ENCODE peak calls at places on chromosomes 7 and 10, in nine cellular contexts. I is transverse colon, M is tibial nerve, J is tibial artery, C is suprapubic skin, V is OCI-LY7, D is HFF-Myc, O is fibroblast of lung, E is colonic mucosa. L is an unnamed sample.

GRCh38 chr7:101950450-101951119 is 133.2 kb downstream of the CUX1 start:
- DNase-seq in I (no peak), M (no peak), J (no peak), C (no peak), V (no peak), D (no peak), O (peak), E (no peak), L (peak)

GRCh38 chr10:31947144-31947926 is 18.7 kb upstream of the ARHGAP12 start:
- DNase-seq in I (no peak), M (no peak), J (no peak), C (no peak), V (peak), D (peak), O (peak), E (peak), L (peak)

GRCh38 chr7:5636914-5637313 is 144.5 kb downstream of the RNF216 start:
- DNase-seq in I (peak), M (peak), J (peak), C (peak), V (no peak), D (peak), O (peak), E (peak), L (peak)

GRCh38 chr7:3404490-3404889 is 103.4 kb downstream of the SDK1 start:
- DNase-seq in I (no peak), M (no peak), J (no peak), C (no peak), V (no peak), D (no peak), O (peak), E (no peak), L (peak)

GRCh38 chr10:133324198-133324792 is 12.4 kb downstream of the CALY start:
- DNase-seq in I (peak), M (no peak), J (no peak), C (no peak), V (peak), D (no peak), O (peak), E (peak), L (no peak)

GRCh38 chr10:9635691-9636090 is 1382.0 kb upstream of the CELF2 start:
- DNase-seq in I (no peak), M (no peak), J (no peak), C (no peak), V (no peak), D (no peak), O (peak), E (no peak), L (no peak)

GRCh38 chr7:80858141-80858903 is 60.5 kb downstream of the SEMA3C start:
- DNase-seq in I (no peak), M (no peak), J (no peak), C (no peak), V (no peak), D (no peak), O (peak), E (no peak), L (no peak)

GRCh38 chr10:22158426-22158825 is 59.4 kb downstream of the EBLN1 start:
- DNase-seq in I (no peak), M (no peak), J (no peak), C (no peak), V (no peak), D (no peak), O (no peak), E (no peak), L (no peak)

GRCh38 chr7:134632937-134633540 is 13.6 kb upstream of the BPGM start:
- DNase-seq in I (no peak), M (no peak), J (no peak), C (no peak), V (peak), D (no peak), O (peak), E (no peak), L (no peak)

GRCh38 chr10:31426425-31426824 is 107.4 kb downstream of the ZEB1 start:
- DNase-seq in I (no peak), M (no peak), J (no peak), C (no peak), V (no peak), D (peak), O (peak), E (no peak), L (peak)

GRCh38 chr10:87734987-87735827 is 75.5 kb downstream of the PAPSS2 start:
- DNase-seq in I (no peak), M (no peak), J (no peak), C (no peak), V (peak), D (no peak), O (peak), E (no peak), L (peak)

GRCh38 chr7:98348726-98349474 is 52.0 kb downstream of the BAIAP2L1 start:
- DNase-seq in I (peak), M (no peak), J (no peak), C (peak), V (no peak), D (no peak), O (no peak), E (peak), L (no peak)

GRCh38 chr10:102186128-102186527 is 33.9 kb downstream of the NOLC1 start:
- DNase-seq in I (no peak), M (no peak), J (no peak), C (no peak), V (no peak), D (no peak), O (no peak), E (no peak), L (no peak)

GRCh38 chr7:65915921-65916657 is 43.2 kb downstream of the VKORC1L1 start:
- DNase-seq in I (no peak), M (no peak), J (no peak), C (no peak), V (peak), D (no peak), O (no peak), E (no peak), L (no peak)

GRCh38 chr7:112898432-112899290 is 108.5 kb upstream of the TMEM168 start:
- DNase-seq in I (peak), M (no peak), J (no peak), C (no peak), V (peak), D (peak), O (peak), E (peak), L (peak)

GRCh38 chr7:4641667-4642467 is 40.2 kb upstream of the FOXK1 start:
- DNase-seq in I (peak), M (peak), J (peak), C (peak), V (peak), D (peak), O (peak), E (peak), L (peak)

GRCh38 chr10:33114451-33114944 is 156.5 kb upstream of the ITGB1 start:
- DNase-seq in I (no peak), M (no peak), J (no peak), C (no peak), V (peak), D (no peak), O (peak), E (no peak), L (no peak)

GRCh38 chr7:115127399-115128021 is 205.6 kb downstream of the MDFIC start:
- DNase-seq in I (no peak), M (no peak), J (no peak), C (no peak), V (no peak), D (no peak), O (no peak), E (no peak), L (no peak)

GRCh38 chr10:78804356-78805032 is 264.3 kb upstream of the ZMIZ1 start:
- DNase-seq in I (no peak), M (no peak), J (peak), C (no peak), V (no peak), D (no peak), O (no peak), E (no peak), L (no peak)

GRCh38 chr7:87518735-87519134 is 43.3 kb upstream of the ABCB4 start:
- DNase-seq in I (no peak), M (no peak), J (no peak), C (no peak), V (no peak), D (no peak), O (peak), E (no peak), L (no peak)

GRCh38 chr10:53005612-53006325 is 233.2 kb upstream of the MBL2 start:
- DNase-seq in I (no peak), M (no peak), J (no peak), C (no peak), V (no peak), D (no peak), O (no peak), E (no peak), L (no peak)

GRCh38 chr10:131760416-131761166 is 140.2 kb upstream of the PPP2R2D start:
- DNase-seq in I (no peak), M (no peak), J (no peak), C (no peak), V (no peak), D (no peak), O (no peak), E (no peak), L (no peak)

GRCh38 chr10:101856626-101857025 is 13.0 kb upstream of the KCNIP2 start:
- DNase-seq in I (no peak), M (no peak), J (no peak), C (no peak), V (no peak), D (no peak), O (no peak), E (no peak), L (no peak)

GRCh38 chr7:102916426-102916825 is 3.6 kb downstream of the LRRC17 start:
- DNase-seq in I (no peak), M (no peak), J (no peak), C (no peak), V (no peak), D (peak), O (peak), E (no peak), L (peak)

GRCh38 chr10:275680-276079 is 140.4 kb downstream of the ZMYND11 start:
- DNase-seq in I (no peak), M (no peak), J (no peak), C (no peak), V (no peak), D (no peak), O (no peak), E (no peak), L (no peak)

GRCh38 chr7:52161483-52161882 is 844.9 kb upstream of the COBL start:
- DNase-seq in I (no peak), M (no peak), J (no peak), C (no peak), V (no peak), D (no peak), O (no peak), E (no peak), L (no peak)

GRCh38 chr10:126564297-126564888 is 106.1 kb downstream of the C10orf90 start:
- DNase-seq in I (no peak), M (no peak), J (no peak), C (no peak), V (no peak), D (no peak), O (no peak), E (no peak), L (no peak)

GRCh38 chr10:126563361-126563760 is 107.1 kb downstream of the C10orf90 start:
- DNase-seq in I (no peak), M (no peak), J (no peak), C (no peak), V (no peak), D (no peak), O (no peak), E (no peak), L (no peak)

GRCh38 chr10:126562209-126562680 is 108.2 kb downstream of the C10orf90 start:
- DNase-seq in I (no peak), M (no peak), J (no peak), C (no peak), V (no peak), D (no peak), O (peak), E (no peak), L (no peak)

GRCh38 chr10:126558881-126559280 is 111.6 kb downstream of the C10orf90 start:
- DNase-seq in I (no peak), M (no peak), J (no peak), C (no peak), V (no peak), D (no peak), O (no peak), E (no peak), L (no peak)

DNA sequence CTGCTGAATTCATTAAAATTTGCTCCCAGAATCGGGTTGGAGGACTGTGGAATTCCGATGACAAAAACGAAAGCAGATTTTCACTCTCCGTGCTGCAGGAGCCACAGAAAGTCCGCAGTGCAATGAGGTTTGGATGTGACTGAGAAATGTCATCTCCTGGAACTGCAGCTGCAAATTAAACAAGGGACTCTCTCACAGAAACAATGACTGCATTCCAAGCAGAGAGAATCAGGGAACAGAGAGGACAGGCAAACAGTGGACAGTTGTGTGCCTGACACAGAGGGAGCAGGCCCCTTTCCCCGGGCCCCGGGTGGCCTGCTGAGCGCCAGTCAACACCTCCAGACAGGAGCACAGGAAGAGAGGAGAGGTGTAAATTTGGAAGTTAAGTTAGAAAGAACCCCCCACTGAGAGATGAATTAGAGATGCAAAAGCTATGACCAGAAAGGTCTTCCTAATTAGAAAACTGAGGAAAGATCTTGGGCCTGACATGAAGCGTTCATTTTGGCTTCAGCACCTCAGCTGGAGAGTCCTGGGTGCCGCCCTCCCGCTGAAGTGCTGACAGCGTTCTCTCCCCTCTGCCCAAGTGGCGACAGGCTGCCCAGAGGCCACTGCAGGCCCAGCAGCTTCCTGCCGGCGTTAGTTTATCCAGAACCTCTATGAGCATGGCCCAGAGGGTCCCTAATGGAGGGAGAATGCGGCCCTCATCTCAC is 108.8 kb downstream of the C10orf90 start:
- DNase-seq in I (no peak), M (no peak), J (no peak), C (no peak), V (no peak), D (no peak), O (peak), E (no peak), L (no peak)
- TF ChIP-seq CTCF in I (no peak), M (no peak), J (no peak), C (no peak), V (no peak), D (no peak), O (no peak), E (no peak), L (no peak)

GRCh38 chr7:27122075-27122910 is 8.3 kb downstream of the HOXA4 start:
- DNase-seq in I (peak), M (no peak), J (no peak), C (no peak), V (no peak), D (no peak), O (peak), E (peak), L (no peak)
- H3K4me3 ChIP-seq in I (peak), M (no peak), J (no peak), C (no peak), V (no peak), D (no peak), O (peak), E (peak), L (peak)

GRCh38 chr7:141027043-141027442 is 12.3 kb upstream of the MRPS33 start:
- DNase-seq in I (no peak), M (no peak), J (no peak), C (no peak), V (no peak), D (no peak), O (no peak), E (no peak), L (no peak)
- TF ChIP-seq CTCF in I (no peak), M (no peak), J (no peak), C (no peak), V (no peak), D (no peak), O (no peak), E (no peak), L (no peak)

DNA sequence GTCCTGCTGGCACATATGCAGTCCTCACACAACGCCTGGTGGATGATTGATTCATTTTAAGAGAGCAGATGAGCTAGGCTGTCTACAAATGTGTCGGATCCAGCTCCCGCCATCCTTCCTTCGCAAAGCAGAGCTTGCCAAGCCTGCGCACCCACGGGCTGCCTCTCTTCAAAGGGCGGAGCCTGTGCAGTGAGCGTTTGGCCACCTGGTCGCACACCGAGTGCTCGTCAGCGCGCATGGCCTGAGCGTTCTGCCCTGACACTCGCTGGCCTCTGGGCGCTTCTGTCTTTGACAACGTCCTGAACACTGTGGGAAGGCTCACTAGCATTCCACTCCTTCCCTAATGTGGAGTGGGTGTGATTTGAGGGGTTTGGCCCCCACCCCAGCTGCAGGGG is 47.1 kb upstream of the TMEM72 start:
- DNase-seq in I (peak), M (no peak), J (peak), C (no peak), V (no peak), D (no peak), O (peak), E (peak), L (no peak)
- H3K4me3 ChIP-seq in I (peak), M (no peak), J (peak), C (peak), V (peak), D (peak), O (peak), E (peak), L (no peak)

GRCh38 chr7:142319970-142320369 is 62.1 kb upstream of the PRSS58 start:
- DNase-seq in I (no peak), M (no peak), J (no peak), C (no peak), V (peak), D (no peak), O (no peak), E (no peak), L (no peak)
- TF ChIP-seq CTCF in I (no peak), M (no peak), J (no peak), C (no peak), V (peak), D (peak), O (no peak), E (no peak), L (peak)

GRCh38 chr10:58514102-58514472 is 1.4 kb downstream of the BICC1 start:
- DNase-seq in I (no peak), M (no peak), J (no peak), C (no peak), V (no peak), D (no peak), O (peak), E (no peak), L (no peak)

GRCh38 chr10:58513189-58514101 is 773 bp downstream of the BICC1 start:
- DNase-seq in I (peak), M (peak), J (peak), C (peak), V (no peak), D (peak), O (peak), E (peak), L (no peak)

GRCh38 chr10:58516118-58516517 is 3.4 kb downstream of the BICC1 start:
- DNase-seq in I (no peak), M (no peak), J (no peak), C (no peak), V (no peak), D (no peak), O (peak), E (no peak), L (no peak)

GRCh38 chr10:58517071-58517470 is 4.4 kb downstream of the BICC1 start:
- DNase-seq in I (no peak), M (no peak), J (no peak), C (no peak), V (no peak), D (no peak), O (peak), E (no peak), L (no peak)

DNA sequence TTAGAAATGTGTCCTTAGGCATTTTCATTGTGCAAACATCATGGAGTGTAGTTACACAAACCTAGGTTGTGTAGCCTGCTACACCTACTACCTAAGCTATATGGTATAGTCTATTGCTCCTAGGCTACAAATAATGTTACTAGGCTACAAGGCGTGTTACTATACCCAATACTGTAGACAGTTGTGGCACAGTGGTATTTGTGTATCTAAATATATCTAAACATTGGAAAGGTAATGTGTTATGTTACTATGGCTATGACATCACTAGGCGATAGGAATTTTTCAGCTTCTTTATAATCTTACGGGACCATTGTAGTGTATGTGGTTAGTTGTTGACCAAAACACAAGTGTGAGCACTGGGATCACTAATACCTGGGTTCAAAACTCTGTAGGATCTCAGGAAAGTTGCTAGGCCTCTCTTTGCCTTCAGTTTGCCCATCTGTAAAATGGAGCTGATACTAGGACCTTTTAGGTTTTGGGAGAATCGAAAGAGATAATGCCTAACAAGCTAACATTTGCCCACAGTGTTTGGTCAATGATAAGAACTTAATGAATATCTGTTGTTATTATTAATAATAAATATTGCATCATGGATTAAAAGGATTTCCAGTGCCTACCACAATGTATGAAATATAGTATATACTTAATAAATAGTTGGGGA is 2.8 kb downstream of the BICC1 start:
- DNase-seq in I (no peak), M (no peak), J (no peak), C (no peak), V (no peak), D (no peak), O (peak), E (no peak), L (no peak)
- H3K4me3 ChIP-seq in I (no peak), M (no peak), J (peak), C (peak), V (no peak), D (peak), O (peak), E (no peak), L (peak)

GRCh38 chr10:128631801-128632241 is 505.6 kb upstream of the MKI67 start:
- DNase-seq in I (no peak), M (no peak), J (no peak), C (peak), V (peak), D (no peak), O (peak), E (no peak), L (no peak)
- TF ChIP-seq CTCF in I (peak), M (peak), J (peak), C (peak), V (peak), D (peak), O (peak), E (peak), L (peak)

GRCh38 chr7:27161721-27162547 is 3.4 kb downstream of the HOXA9 start:
- DNase-seq in I (peak), M (peak), J (peak), C (no peak), V (no peak), D (no peak), O (no peak), E (no peak), L (no peak)
- H3K4me3 ChIP-seq in I (peak), M (peak), J (peak), C (peak), V (no peak), D (peak), O (no peak), E (peak), L (no peak)

GRCh38 chr10:114821915-114822770 is 563 bp downstream of the FHIP2A start:
- DNase-seq in I (peak), M (no peak), J (peak), C (peak), V (peak), D (no peak), O (peak), E (peak), L (no peak)

GRCh38 chr10:114819313-114819712 is 2.3 kb upstream of the FHIP2A start:
- DNase-seq in I (no peak), M (no peak), J (no peak), C (no peak), V (no peak), D (no peak), O (no peak), E (no peak), L (no peak)

GRCh38 chr10:114822771-114823463 is 1.3 kb downstream of the FHIP2A start:
- DNase-seq in I (no peak), M (no peak), J (no peak), C (no peak), V (peak), D (no peak), O (peak), E (no peak), L (peak)

GRCh38 chr10:114824396-114824795 is 2.8 kb downstream of the FHIP2A start:
- DNase-seq in I (no peak), M (no peak), J (no peak), C (no peak), V (no peak), D (no peak), O (peak), E (no peak), L (no peak)

GRCh38 chr10:114821293-114821914 is at the start of gene FHIP2A:
- DNase-seq in I (peak), M (peak), J (peak), C (no peak), V (peak), D (no peak), O (peak), E (peak), L (peak)
- TF ChIP-seq CTCF in I (peak), M (peak), J (peak), C (peak), V (peak), D (peak), O (peak), E (peak), L (no peak)